ENCODE peak calls at places on chromosomes 2 and 18, in five cellular contexts. M is sigmoid colon, P is Peyer's patch, H is Calu3, A is H9. F is an unnamed sample.

GRCh38 chr2:27083410-27084296 is 2.9 kb upstream of the KHK start:
- DNase-seq in A (no peak), M (no peak), H (no peak), P (no peak), F (no peak)

GRCh38 chr2:242011516-242011915 is 142.0 kb downstream of the RTP5 start:
- DNase-seq in P (peak), H (no peak), A (no peak), M (peak), F (no peak)

GRCh38 chr18:48006415-48007175 is 76.1 kb upstream of the SMAD2 start:
- DNase-seq in M (no peak), P (no peak), H (no peak), A (no peak), F (no peak)

GRCh38 chr2:238135601-238136150 is 2.8 kb upstream of the KLHL30 start:
- DNase-seq in A (no peak), P (no peak), H (no peak), M (no peak), F (no peak)

GRCh38 chr2:240166191-240166590 is 25.7 kb upstream of the OTOS start:
- DNase-seq in H (no peak), A (no peak), P (no peak), M (peak), F (no peak)

GRCh38 chr2:189685540-189686229 is 11.2 kb downstream of the ANKAR start:
- DNase-seq in A (peak), H (no peak), P (no peak), M (no peak), F (no peak)

GRCh38 chr18:78814766-78815165 is 164.9 kb upstream of the SALL3 start:
- DNase-seq in P (no peak), A (no peak), H (no peak), M (no peak), F (no peak)

GRCh38 chr2:200786423-200786822 is 25.3 kb upstream of the BZW1 start:
- DNase-seq in H (no peak), A (no peak), P (no peak), M (no peak), F (no peak)

GRCh38 chr2:135030826-135031225 is 16.4 kb downstream of the MAP3K19 start:
- DNase-seq in A (no peak), M (no peak), H (no peak), P (no peak), F (no peak)

GRCh38 chr2:112006076-112006410 is 49.0 kb upstream of the TMEM87B start:
- DNase-seq in H (no peak), M (no peak), P (no peak), A (no peak), F (no peak)

GRCh38 chr2:232230557-232230956 is 148.0 kb upstream of the ALPP start:
- DNase-seq in A (peak), H (no peak), P (no peak), M (no peak), F (no peak)

GRCh38 chr2:61664190-61664589 is 126.0 kb upstream of the XPO1 start:
- DNase-seq in H (no peak), P (no peak), M (no peak), A (no peak), F (no peak)

GRCh38 chr2:69225933-69226332 is 161.1 kb downstream of the GFPT1 start:
- DNase-seq in P (no peak), M (no peak), H (no peak), A (no peak), F (no peak)

GRCh38 chr2:102044967-102045489 is 53.3 kb downstream of the IL1R2 start:
- DNase-seq in P (no peak), H (no peak), A (no peak), M (no peak), F (no peak)

GRCh38 chr2:240714747-240715725 is 23.4 kb downstream of the AQP12A start:
- DNase-seq in M (no peak), A (no peak), P (no peak), H (no peak), F (no peak)

GRCh38 chr2:140600116-140600515 is 1530.7 kb downstream of the LRP1B start:
- DNase-seq in A (no peak), P (no peak), H (no peak), M (no peak), F (no peak)

GRCh38 chr2:51013060-51013746 is 18.7 kb downstream of the NRXN1 start:
- DNase-seq in A (peak), P (no peak), M (no peak), H (peak), F (no peak)

GRCh38 chr2:160271166-160272086 is 71.4 kb upstream of the ITGB6 start:
- DNase-seq in P (no peak), M (no peak), H (peak), A (peak), F (peak)

GRCh38 chr2:12534646-12535263 is 182.0 kb upstream of the TRIB2 start:
- DNase-seq in A (no peak), M (no peak), H (no peak), P (no peak), F (no peak)

GRCh38 chr2:128660836-128661235 is 342.2 kb upstream of the HS6ST1 start:
- DNase-seq in M (no peak), P (no peak), A (no peak), H (no peak), F (no peak)

GRCh38 chr2:232871835-232872736 is 2.0 kb downstream of the SNORC start:
- DNase-seq in P (peak), M (peak), A (no peak), H (no peak), F (no peak)

GRCh38 chr2:179532890-179533289 is 268.3 kb upstream of the SESTD1 start:
- DNase-seq in H (no peak), A (no peak), P (no peak), M (no peak), F (no peak)

GRCh38 chr2:3192920-3193319 is 184.7 kb downstream of the EIPR1 start:
- DNase-seq in H (no peak), P (peak), A (no peak), M (no peak), F (no peak)

GRCh38 chr2:85743304-85743978 is 10.3 kb upstream of the ATOH8 start:
- DNase-seq in A (no peak), H (peak), M (no peak), P (no peak), F (no peak)

GRCh38 chr2:75828826-75829225 is 118.1 kb upstream of the GCFC2 start:
- DNase-seq in H (no peak), P (no peak), A (no peak), M (no peak), F (no peak)

GRCh38 chr2:187842978-187843847 is 289.0 kb upstream of the TFPI start:
- DNase-seq in A (no peak), H (peak), P (no peak), M (no peak), F (no peak)

GRCh38 chr2:164474873-164475272 is 146.4 kb downstream of the GRB14 start:
- DNase-seq in H (no peak), M (no peak), A (no peak), P (no peak), F (no peak)

GRCh38 chr2:164478205-164478604 is 143.1 kb downstream of the GRB14 start:
- DNase-seq in A (no peak), M (no peak), P (no peak), H (no peak), F (no peak)

GRCh38 chr2:164479460-164479859 is 141.8 kb downstream of the GRB14 start:
- DNase-seq in H (peak), P (no peak), M (no peak), A (peak), F (peak)
- TF ChIP-seq CTCF in H (peak), P (peak), M (peak), A (peak), F (peak)

DNA sequence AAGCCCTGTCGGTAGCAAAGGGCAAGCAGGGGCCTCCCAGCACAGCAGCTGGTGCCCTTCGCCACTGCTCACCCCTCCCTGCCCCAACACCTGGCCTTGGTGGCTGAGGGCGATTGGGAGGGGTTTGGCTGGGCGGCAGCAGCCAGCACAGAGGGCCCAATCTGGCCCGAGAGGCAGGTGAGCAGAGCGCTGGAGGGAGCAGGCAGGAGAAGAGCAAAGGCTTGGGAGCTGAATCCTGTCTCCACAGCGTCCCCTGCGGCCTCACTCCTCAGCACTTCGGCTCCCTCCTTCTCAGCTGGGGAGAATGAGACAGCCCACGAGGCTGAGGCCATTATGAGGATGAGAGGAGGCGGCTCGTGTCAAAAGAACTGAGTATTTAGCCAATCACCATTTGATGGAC is 74.9 kb upstream of the TAF1B start:
- DNase-seq in A (peak), P (peak), H (no peak), M (no peak), F (no peak)
- TF ChIP-seq CTCF in A (peak), P (peak), H (no peak), M (no peak), F (peak)

GRCh38 chr2:156319811-156320490 is 12.6 kb downstream of the NR4A2 start:
- DNase-seq in H (no peak), M (peak), A (peak), P (peak), F (peak)
- TF ChIP-seq CTCF in H (no peak), M (no peak), A (peak), P (peak), F (peak)

GRCh38 chr2:43075054-43075593 is 151.3 kb downstream of the ZFP36L2 start:
- DNase-seq in A (no peak), P (peak), H (peak), M (peak), F (peak)
- TF ChIP-seq CTCF in A (no peak), P (no peak), H (no peak), M (no peak), F (peak)

GRCh38 chr2:35365859-35366258 is 989.7 kb upstream of the CRIM1 start:
- DNase-seq in A (no peak), M (no peak), H (no peak), P (no peak), F (no peak)
- TF ChIP-seq CTCF in A (no peak), M (no peak), H (no peak), P (no peak), F (no peak)

GRCh38 chr2:31693882-31694281 is 113.1 kb upstream of the SRD5A2 start:
- DNase-seq in A (no peak), P (no peak), M (no peak), H (no peak), F (no peak)

DNA sequence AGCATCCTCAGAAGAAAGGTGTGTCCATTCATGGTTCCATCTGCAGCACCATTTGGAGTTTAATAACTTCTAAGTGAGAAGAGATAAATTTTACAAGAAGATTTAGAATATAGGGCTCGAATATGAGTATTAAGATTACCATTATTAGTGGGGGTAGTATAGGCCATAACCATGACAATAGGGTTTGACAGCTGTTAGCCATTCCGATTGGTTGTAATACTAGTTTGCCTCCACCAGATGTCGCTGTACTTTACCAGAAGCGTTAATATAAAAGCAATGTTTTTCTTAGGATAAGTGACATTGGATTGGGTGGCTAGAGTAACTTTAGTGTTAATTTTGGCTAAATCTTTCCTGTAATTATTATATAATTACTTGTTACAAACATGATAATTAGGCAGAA is 107.5 kb upstream of the SRD5A2 start:
- DNase-seq in P (no peak), M (no peak), H (no peak), A (no peak), F (no peak)
- TF ChIP-seq CTCF in P (no peak), M (peak), H (peak), A (peak), F (peak)

GRCh38 chr18:21599585-21600525 is 649 bp downstream of the ESCO1 start:
- DNase-seq in H (peak), P (no peak), M (peak), A (peak), F (no peak)
- TF ChIP-seq CTCF in H (peak), P (peak), M (no peak), A (peak), F (no peak)

GRCh38 chr2:105294844-105295481 is 34.6 kb downstream of the TGFBRAP1 start:
- DNase-seq in A (peak), P (no peak), H (peak), M (no peak), F (peak)
- TF ChIP-seq CTCF in A (peak), P (peak), H (peak), M (no peak), F (peak)

GRCh38 chr18:3211236-3211992 is 8.4 kb downstream of the MYOM1 start:
- DNase-seq in A (no peak), H (no peak), P (no peak), M (no peak), F (no peak)

GRCh38 chr18:3209859-3210569 is 9.8 kb downstream of the MYOM1 start:
- DNase-seq in P (no peak), M (no peak), H (no peak), A (no peak), F (no peak)

GRCh38 chr18:3213231-3214059 is 6.3 kb downstream of the MYOM1 start:
- DNase-seq in H (no peak), A (no peak), P (no peak), M (no peak), F (no peak)

GRCh38 chr18:3214855-3215637 is 4.7 kb downstream of the MYOM1 start:
- DNase-seq in P (no peak), M (no peak), A (no peak), H (peak), F (no peak)

GRCh38 chr18:3212636-3213035 is 7.1 kb downstream of the MYOM1 start:
- DNase-seq in H (no peak), P (no peak), A (no peak), M (no peak), F (no peak)
- TF ChIP-seq CTCF in H (no peak), P (no peak), A (no peak), M (no peak), F (no peak)

DNA sequence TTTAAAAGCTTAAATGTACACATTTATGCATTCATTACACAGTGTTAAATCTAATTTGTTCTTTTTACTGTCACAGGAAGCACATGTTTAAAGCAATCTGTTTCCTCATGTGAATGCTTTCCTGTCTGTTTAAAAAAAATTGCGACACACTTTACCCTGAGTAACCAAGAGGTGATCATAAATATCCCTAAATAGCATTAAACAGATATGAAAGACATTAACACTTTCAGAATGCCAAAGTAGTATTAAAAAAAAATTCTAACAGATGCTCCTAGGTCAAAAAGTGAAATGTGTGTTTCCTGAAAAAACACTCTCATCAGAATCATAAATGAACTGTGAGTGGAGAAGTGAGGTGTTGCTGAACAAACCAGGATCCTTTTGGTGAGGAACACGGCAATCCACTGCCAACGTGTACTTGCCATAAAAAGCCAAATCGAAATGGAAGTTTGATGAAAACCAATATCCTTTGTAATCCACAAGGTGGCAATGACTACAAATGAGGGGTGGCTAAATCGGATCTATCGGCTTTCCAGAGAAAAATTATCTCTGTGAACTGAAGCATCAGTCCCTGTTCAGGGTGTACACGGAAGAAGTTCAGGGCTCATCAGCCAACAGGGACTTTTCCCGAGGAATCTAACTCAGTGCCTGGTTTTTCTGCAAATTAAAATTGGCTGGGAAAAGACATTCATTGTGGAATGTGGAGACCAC is 248.9 kb downstream of the TCF4 start:
- DNase-seq in P (no peak), H (no peak), A (no peak), M (no peak), F (no peak)
- TF ChIP-seq CTCF in P (no peak), H (no peak), A (peak), M (no peak), F (peak)

F was measured in heart right ventricle.